ENCODE peak calls at places on chromosomes 12 and 14, in ten cellular contexts. E, M, D, F, K, V, A, O, G and W are unnamed samples.
A peak's percentile ranks its signal among the peaks of the same experiment; 100 is the strongest.

GRCh38 chr12:116731801-116732200 is 6.1 kb downstream of the SPRING1 start:
- DNase-seq in E (no peak), M (no peak), D (no peak), F (no peak), K (no peak), V (no peak), A (no peak), O (no peak), G (no peak), W (no peak)

GRCh38 chr12:68853396-68854077 is 45.6 kb downstream of the MDM2 start:
- DNase-seq in E (no peak), M (no peak), D (no peak), F (no peak), K (no peak), V (no peak), A (no peak), O (no peak), G (no peak), W (no peak)

GRCh38 chr12:25388216-25388615 is 137.5 kb upstream of the KRAS start:
- DNase-seq in E (no peak), M (no peak), D (no peak), F (no peak), K (peak; percentile 27), V (no peak), A (no peak), O (no peak), G (no peak), W (no peak)

GRCh38 chr14:30569216-30569902 is 10.4 kb downstream of the G2E3 start:
- DNase-seq in E (no peak), M (no peak), D (no peak), F (no peak), K (no peak), V (no peak), A (no peak), O (no peak), G (no peak), W (no peak)

GRCh38 chr14:60656755-60657608 is 7.7 kb upstream of the SIX1 start:
- DNase-seq in E (peak; percentile 97), M (no peak), D (peak; percentile 87), F (peak; percentile 87), K (peak; percentile 76), V (peak; percentile 69), A (peak; percentile 42), O (peak; percentile 78), G (peak; percentile 68), W (peak; percentile 54)

GRCh38 chr14:54579606-54580005 is 12.7 kb downstream of the SAMD4A start:
- DNase-seq in E (no peak), M (no peak), D (no peak), F (no peak), K (no peak), V (no peak), A (no peak), O (no peak), G (no peak), W (no peak)

GRCh38 chr14:59116984-59117415 is 71.5 kb upstream of the DAAM1 start:
- DNase-seq in E (no peak), M (no peak), D (no peak), F (no peak), K (peak; percentile 99), V (no peak), A (no peak), O (no peak), G (no peak), W (no peak)

GRCh38 chr14:89628521-89628920 is 211.5 kb upstream of the FOXN3 start:
- DNase-seq in E (no peak), M (no peak), D (no peak), F (no peak), K (no peak), V (no peak), A (no peak), O (no peak), G (no peak), W (no peak)

GRCh38 chr14:76884853-76885276 is 58.7 kb downstream of the LRRC74A start:
- DNase-seq in E (no peak), M (no peak), D (no peak), F (no peak), K (no peak), V (no peak), A (no peak), O (peak; percentile 69), G (no peak), W (peak; percentile 19)
- H3K27ac ChIP-seq in E (no peak overlapping the region), M (no peak overlapping the region), D (no peak overlapping the region), F (no peak overlapping the region), K (no peak overlapping the region), V (peak overlapping the region; percentile 83), A (no peak overlapping the region), O (no peak overlapping the region), G (no peak overlapping the region), W (peak overlapping the region; percentile 49)

DNA sequence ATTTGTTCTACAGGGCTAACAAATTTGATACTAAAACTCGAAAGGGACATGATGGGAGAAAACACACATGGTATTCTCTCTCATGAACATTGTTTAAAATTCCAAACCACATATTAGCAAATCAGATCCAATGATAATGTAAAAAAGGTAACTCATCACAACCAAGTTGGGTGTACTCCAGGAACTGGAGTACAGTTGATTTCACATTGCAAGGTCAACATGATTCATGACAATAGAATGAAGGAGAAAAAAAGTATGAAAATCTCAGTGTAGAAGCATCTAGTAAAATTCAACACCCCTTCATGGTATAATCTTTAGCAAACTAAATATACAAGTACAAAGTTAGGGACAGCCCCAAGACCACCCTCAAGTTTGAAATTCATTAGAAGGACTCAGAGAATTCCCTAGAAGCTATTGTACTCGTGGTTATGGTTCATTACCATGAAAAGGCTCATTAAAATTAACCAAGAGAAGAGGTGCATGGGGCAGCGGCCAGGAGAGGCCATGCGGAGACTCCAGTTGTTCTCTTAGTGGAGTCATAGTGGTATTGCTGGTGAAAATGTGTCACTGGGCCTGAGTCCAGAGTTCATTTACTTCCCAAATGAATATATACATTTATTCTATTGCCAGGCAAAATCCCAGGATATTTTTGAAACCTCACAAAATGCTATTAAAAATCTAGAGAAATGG is 3.1 kb upstream of the CDCA4 start:
- DNase-seq in E (no peak), M (no peak), D (peak; percentile 45), F (no peak), K (peak; percentile 91), V (no peak), A (no peak), O (no peak), G (no peak), W (no peak)
- H3K27ac ChIP-seq in E (no peak overlapping the region), M (no peak overlapping the region), D (peak overlapping the region; percentile 72), F (no peak overlapping the region), K (peak overlapping the region; percentile 98), V (peak overlapping the region; percentile 24), A (no peak overlapping the region), O (no peak overlapping the region), G (no peak overlapping the region), W (no peak overlapping the region)

GRCh38 chr12:19234171-19234704 is 104.7 kb downstream of the PLEKHA5 start:
- DNase-seq in E (peak; percentile 61), M (no peak), D (peak; percentile 53), F (no peak), K (no peak), V (no peak), A (no peak), O (no peak), G (no peak), W (no peak)

GRCh38 chr12:19236656-19237055 is 107.1 kb downstream of the PLEKHA5 start:
- DNase-seq in E (peak; percentile 77), M (no peak), D (peak; percentile 57), F (no peak), K (no peak), V (no peak), A (no peak), O (no peak), G (no peak), W (no peak)

GRCh38 chr12:19238520-19238919 is 109.0 kb downstream of the PLEKHA5 start:
- DNase-seq in E (no peak), M (no peak), D (no peak), F (no peak), K (no peak), V (no peak), A (no peak), O (no peak), G (no peak), W (no peak)

GRCh38 chr12:19239046-19239445 is 109.5 kb downstream of the PLEKHA5 start:
- DNase-seq in E (no peak), M (no peak), D (no peak), F (no peak), K (no peak), V (no peak), A (no peak), O (no peak), G (no peak), W (no peak)

DNA sequence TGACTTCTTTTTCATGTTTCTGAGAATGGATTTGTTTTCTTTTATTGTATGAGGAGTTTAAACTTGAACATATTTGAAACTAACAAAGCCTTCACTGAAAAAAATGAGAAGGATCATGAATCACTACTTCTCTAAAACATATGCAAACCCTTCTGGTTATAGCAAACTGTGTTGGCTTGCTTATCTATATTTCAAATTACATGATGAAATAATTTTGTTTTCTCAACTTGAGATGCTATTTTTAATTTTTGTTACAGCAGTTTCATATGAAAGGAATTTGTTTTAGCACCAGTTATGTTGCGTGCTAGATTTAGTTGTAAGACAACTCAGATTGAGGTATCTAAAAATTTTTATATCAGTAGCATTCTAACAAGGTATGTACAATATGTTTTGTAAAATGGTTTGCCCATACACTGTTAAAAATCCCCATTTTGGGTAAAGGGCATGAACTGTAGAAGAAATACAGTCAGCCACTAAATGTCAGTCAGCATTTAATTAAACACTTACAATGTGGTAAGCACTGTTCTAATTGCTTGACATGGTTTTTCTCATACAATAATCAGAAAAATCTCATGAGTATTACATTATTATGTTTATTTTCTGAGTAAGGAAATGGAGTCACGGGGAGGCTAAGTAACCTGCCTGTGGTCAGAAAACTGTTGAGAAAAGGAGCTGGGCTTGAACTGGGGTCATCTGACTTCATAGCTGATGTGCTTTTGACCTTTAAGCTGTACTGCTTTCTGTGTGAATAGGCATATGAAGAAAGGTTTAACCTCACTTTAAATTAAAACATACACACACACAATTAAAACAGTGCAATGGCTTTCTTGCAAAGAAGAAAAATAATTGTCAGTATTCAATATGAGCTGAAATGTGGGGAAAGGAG is 105.7 kb downstream of the PLEKHA5 start:
- DNase-seq in E (no peak), M (no peak), D (peak; percentile 51), F (no peak), K (no peak), V (no peak), A (no peak), O (no peak), G (no peak), W (no peak)
- H3K27ac ChIP-seq in E (peak overlapping the region; percentile 91), M (no peak overlapping the region), D (peak overlapping the region; percentile 56), F (no peak overlapping the region), K (no peak overlapping the region), V (no peak overlapping the region), A (no peak overlapping the region), O (no peak overlapping the region), G (no peak overlapping the region), W (no peak overlapping the region)

GRCh38 chr12:53103860-53104305 is 597 bp downstream of the SOAT2 start:
- DNase-seq in E (no peak), M (no peak), D (no peak), F (no peak), K (no peak), V (no peak), A (no peak), O (no peak), G (no peak), W (no peak)

GRCh38 chr12:53101931-53102781 is 1.1 kb upstream of the SOAT2 start:
- DNase-seq in E (no peak), M (no peak), D (no peak), F (no peak), K (no peak), V (no peak), A (no peak), O (no peak), G (no peak), W (no peak)

GRCh38 chr12:53105256-53105655 is 2.0 kb downstream of the SOAT2 start:
- DNase-seq in E (no peak), M (no peak), D (no peak), F (no peak), K (no peak), V (no peak), A (no peak), O (no peak), G (no peak), W (no peak)

GRCh38 chr12:53101266-53101665 is 2.0 kb upstream of the SOAT2 start:
- DNase-seq in E (no peak), M (no peak), D (no peak), F (no peak), K (no peak), V (no peak), A (no peak), O (no peak), G (no peak), W (no peak)

DNA sequence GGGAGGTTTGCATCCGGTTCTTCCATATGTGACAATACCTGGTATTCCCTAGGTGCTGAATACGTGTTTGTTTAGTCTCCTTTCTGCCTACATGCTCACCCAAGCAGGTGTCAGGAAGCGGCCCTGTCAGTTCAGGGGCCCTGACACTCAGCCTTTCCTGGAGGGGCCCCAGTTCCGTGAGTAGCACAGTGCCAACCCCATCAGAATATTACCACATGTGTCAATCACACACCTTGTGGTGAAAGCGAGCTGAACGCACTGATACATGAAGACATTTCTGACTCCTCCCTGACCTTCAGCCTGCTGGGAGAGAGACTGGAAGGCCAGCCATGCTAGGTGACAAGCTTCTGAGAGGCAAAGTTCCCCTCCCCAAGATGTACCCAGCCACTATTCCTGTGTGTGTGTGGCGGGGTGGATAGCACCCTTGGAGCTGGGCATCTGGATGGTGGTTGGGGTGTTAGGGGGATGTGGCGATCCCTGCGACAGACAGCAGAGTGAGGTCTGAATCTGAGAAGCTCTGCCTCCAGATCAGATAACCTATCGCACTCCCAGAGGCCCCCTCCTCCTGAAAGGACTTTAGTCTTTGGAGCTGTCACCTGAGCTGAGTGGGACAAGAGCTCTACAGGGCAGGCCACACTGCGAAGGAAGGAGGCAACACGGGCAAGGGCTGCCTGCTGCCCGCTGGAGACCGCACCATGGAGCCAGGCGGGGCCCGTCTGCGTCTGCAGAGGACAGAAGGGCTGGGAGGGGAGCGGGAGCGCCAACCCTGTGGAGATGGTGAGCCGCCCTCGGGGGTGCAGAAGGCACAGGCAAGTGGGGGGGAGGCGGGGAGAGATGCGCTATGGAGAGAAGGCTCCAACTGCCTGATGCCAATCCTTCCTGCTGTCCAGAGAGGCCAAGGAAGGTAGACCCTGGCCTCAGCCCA is at the start of gene SOAT2:
- DNase-seq in E (no peak), M (no peak), D (no peak), F (no peak), K (no peak), V (no peak), A (no peak), O (no peak), G (no peak), W (no peak)
- H3K27ac ChIP-seq in E (no peak within 1 kb of the TSS), M (peak within 1 kb of the TSS; percentile 19), D (no peak within 1 kb of the TSS), F (no peak within 1 kb of the TSS), K (no peak within 1 kb of the TSS), V (no peak within 1 kb of the TSS), A (peak within 1 kb of the TSS; percentile 59), O (no peak within 1 kb of the TSS), G (no peak within 1 kb of the TSS), W (no peak within 1 kb of the TSS)